ENCODE peak calls at places on chromosomes 4 and X, in six cellular contexts. One of them, this sample, is unnamed.

GRCh38 chr4:147828361-147828760 is 96.5 kb downstream of the ARHGAP10 start:
- DNase-seq in GM23248: peak; percentile 68
- DNase-seq in MM.1S: no peak
- DNase-seq in HCT116: no peak
- DNase-seq in GM23338: no peak
- DNase-seq in K562: no peak
- DNase-seq in this sample: no peak

GRCh38 chr4:16197842-16198241 is 28.4 kb downstream of the TAPT1 start:
- DNase-seq in HCT116: no peak
- DNase-seq in MM.1S: no peak
- DNase-seq in GM23248: peak; percentile 12
- DNase-seq in K562: no peak
- DNase-seq in GM23338: no peak
- DNase-seq in this sample: no peak

GRCh38 chr4:88569944-88570455 is 22.3 kb upstream of the HERC3 start:
- DNase-seq in GM23248: peak; percentile 36
- DNase-seq in GM23338: peak; percentile 38
- DNase-seq in K562: no peak
- DNase-seq in MM.1S: no peak
- DNase-seq in HCT116: no peak
- DNase-seq in this sample: no peak

GRCh38 chr4:100462206-100462605 is 55.6 kb downstream of the EMCN start:
- DNase-seq in HCT116: no peak
- DNase-seq in MM.1S: no peak
- DNase-seq in GM23248: peak; percentile 10
- DNase-seq in K562: no peak
- DNase-seq in GM23338: no peak
- DNase-seq in this sample: no peak

GRCh38 chr4:7717161-7717560 is 222.5 kb downstream of the AFAP1 start:
- DNase-seq in GM23338: no peak
- DNase-seq in MM.1S: no peak
- DNase-seq in GM23248: no peak
- DNase-seq in HCT116: no peak
- DNase-seq in K562: no peak
- DNase-seq in this sample: no peak

GRCh38 chr4:99537674-99538073 is 26.2 kb downstream of the TRMT10A start:
- DNase-seq in GM23248: no peak
- DNase-seq in MM.1S: no peak
- DNase-seq in K562: no peak
- DNase-seq in HCT116: no peak
- DNase-seq in GM23338: no peak
- DNase-seq in this sample: no peak

GRCh38 chrX:130994671-130995070 is 63.5 kb upstream of the ARHGAP36 start:
- DNase-seq in MM.1S: peak; percentile 43
- DNase-seq in HCT116: no peak
- DNase-seq in GM23338: peak; percentile 61
- DNase-seq in K562: peak; percentile 24
- DNase-seq in GM23248: peak; percentile 41
- DNase-seq in this sample: peak; percentile 3

GRCh38 chr4:94488667-94489066 is 36.9 kb downstream of the PDLIM5 start:
- DNase-seq in MM.1S: no peak
- DNase-seq in HCT116: no peak
- DNase-seq in K562: no peak
- DNase-seq in GM23248: peak; percentile 84
- DNase-seq in GM23338: no peak
- DNase-seq in this sample: peak; percentile 80

GRCh38 chrX:13389501-13389900 is 69.6 kb upstream of the ATXN3L start:
- DNase-seq in HCT116: no peak
- DNase-seq in K562: no peak
- DNase-seq in MM.1S: no peak
- DNase-seq in GM23248: no peak
- DNase-seq in GM23338: no peak
- DNase-seq in this sample: no peak

GRCh38 chr4:74531952-74532794 is 87.2 kb downstream of the AREG start:
- DNase-seq in HCT116: peak; percentile 92
- DNase-seq in MM.1S: peak; percentile 75
- DNase-seq in GM23338: peak; percentile 82
- DNase-seq in K562: peak; percentile 16
- DNase-seq in GM23248: peak; percentile 78
- DNase-seq in this sample: no peak

GRCh38 chrX:40111868-40112267 is 14.1 kb upstream of the BCOR start:
- DNase-seq in MM.1S: no peak
- DNase-seq in GM23248: no peak
- DNase-seq in HCT116: no peak
- DNase-seq in K562: no peak
- DNase-seq in GM23338: no peak
- DNase-seq in this sample: no peak

GRCh38 chrX:134025986-134026731 is 40.8 kb upstream of the GPC3 start:
- DNase-seq in HCT116: no peak
- DNase-seq in GM23248: no peak
- DNase-seq in K562: peak; percentile 8
- DNase-seq in GM23338: peak; percentile 63
- DNase-seq in MM.1S: no peak
- DNase-seq in this sample: no peak

GRCh38 chr4:118589471-118590055 is 95.6 kb upstream of the METTL14 start:
- DNase-seq in K562: no peak
- DNase-seq in GM23248: no peak
- DNase-seq in HCT116: no peak
- DNase-seq in GM23338: no peak
- DNase-seq in MM.1S: no peak
- DNase-seq in this sample: no peak

GRCh38 chr4:74755486-74755885 is 38.8 kb downstream of the BTC start:
- DNase-seq in GM23338: no peak
- DNase-seq in HCT116: no peak
- DNase-seq in GM23248: peak; percentile 4
- DNase-seq in K562: no peak
- DNase-seq in MM.1S: no peak
- DNase-seq in this sample: no peak

GRCh38 chr4:38275331-38275821 is 315.2 kb downstream of the PTTG2 start:
- DNase-seq in GM23248: no peak
- DNase-seq in HCT116: peak; percentile 37
- DNase-seq in K562: no peak
- DNase-seq in GM23338: no peak
- DNase-seq in MM.1S: peak; percentile 30
- DNase-seq in this sample: no peak

GRCh38 chr4:62344915-62345314 is 1144.8 kb downstream of the ADGRL3 start:
- DNase-seq in K562: no peak
- DNase-seq in GM23338: no peak
- DNase-seq in HCT116: no peak
- DNase-seq in GM23248: no peak
- DNase-seq in MM.1S: no peak
- DNase-seq in this sample: no peak

GRCh38 chr4:101355767-101356702 is 8.7 kb upstream of the PPP3CA start:
- DNase-seq in K562: no peak
- DNase-seq in GM23248: peak; percentile 85
- DNase-seq in GM23338: no peak
- DNase-seq in HCT116: peak; percentile 74
- DNase-seq in MM.1S: no peak
- DNase-seq in this sample: no peak

DNA sequence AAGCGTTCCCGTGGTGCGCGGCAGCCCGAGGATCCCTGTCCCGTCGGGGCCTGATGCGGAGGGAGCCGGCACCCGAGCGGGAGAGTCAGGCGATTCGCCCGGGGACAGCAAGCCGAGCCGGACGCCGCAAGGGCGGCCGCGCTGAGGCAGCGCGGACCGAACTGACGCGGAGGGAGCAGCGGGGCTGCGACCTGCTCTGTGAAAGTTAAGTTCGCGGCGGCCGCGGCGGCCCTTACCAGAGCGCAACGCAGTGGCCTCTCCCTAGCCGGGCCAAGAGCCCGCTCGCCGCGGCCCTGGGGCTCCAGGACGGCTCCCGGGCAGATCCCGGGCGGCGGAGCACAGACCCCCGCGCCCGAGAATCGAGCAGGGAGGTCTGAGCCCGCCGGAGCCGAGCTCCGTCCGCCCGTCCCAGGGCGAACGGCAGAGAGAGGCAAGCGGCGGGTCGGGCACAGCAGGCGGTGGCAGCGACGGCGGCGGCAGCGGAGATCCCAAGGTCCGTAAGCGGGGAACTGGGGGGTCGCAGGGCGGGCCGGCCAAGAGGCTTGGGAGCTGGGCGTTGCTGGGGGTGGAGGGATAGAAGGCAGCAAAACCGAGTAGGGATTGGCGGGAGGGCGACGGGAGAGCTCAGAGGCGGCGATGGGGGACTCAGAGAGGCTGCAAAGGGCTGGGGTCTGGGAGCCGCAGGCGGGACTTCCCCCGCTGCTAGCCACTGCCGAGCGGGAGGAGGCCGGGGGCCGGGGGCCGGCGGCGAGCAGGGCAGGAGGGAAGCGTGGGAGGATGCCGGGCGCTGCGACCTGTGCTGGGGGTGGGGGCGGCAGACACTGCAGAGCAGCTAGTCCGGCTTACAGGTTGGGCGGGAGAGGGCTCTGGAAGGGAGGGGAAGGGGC is 1.0 kb downstream of the GPR50 start:
- DNase-seq in GM23338: peak; percentile 61
- DNase-seq in HCT116: no peak
- DNase-seq in K562: no peak
- DNase-seq in GM23248: no peak
- DNase-seq in MM.1S: no peak
- DNase-seq in this sample: no peak
- TF ChIP-seq EZH2 in GM23338: no peak
- TF ChIP-seq EZH2 in HCT116: no peak
- TF ChIP-seq EZH2 in K562: no peak
- TF ChIP-seq EZH2 in GM23248: no peak
- TF ChIP-seq EZH2 in MM.1S: no peak
- TF ChIP-seq EZH2 in this sample: no peak

GRCh38 chrX:149937881-149938426 is 337 bp downstream of the EOLA2 start:
- DNase-seq in GM23338: peak; percentile 20
- DNase-seq in K562: no peak
- DNase-seq in MM.1S: peak; percentile 7
- DNase-seq in HCT116: no peak
- DNase-seq in GM23248: peak; percentile 43
- DNase-seq in this sample: no peak
- H3K4me3 ChIP-seq in GM23338: peak overlapping the region; percentile 68
- H3K4me3 ChIP-seq in K562: peak overlapping the region; percentile 95
- H3K4me3 ChIP-seq in MM.1S: peak overlapping the region; percentile 84
- H3K4me3 ChIP-seq in HCT116: peak overlapping the region; percentile 78
- H3K4me3 ChIP-seq in GM23248: peak overlapping the region; percentile 91
- H3K4me3 ChIP-seq in this sample: peak overlapping the region; percentile 79

GRCh38 chr4:150931005-150931404 is 84.1 kb downstream of the LRBA start:
- DNase-seq in HCT116: no peak
- DNase-seq in K562: no peak
- DNase-seq in GM23338: no peak
- DNase-seq in MM.1S: no peak
- DNase-seq in GM23248: no peak
- DNase-seq in this sample: no peak
- H3K27ac ChIP-seq in HCT116: no peak overlapping the region
- H3K27ac ChIP-seq in K562: no peak overlapping the region
- H3K27ac ChIP-seq in GM23338: no peak overlapping the region
- H3K27ac ChIP-seq in MM.1S: no peak overlapping the region
- H3K27ac ChIP-seq in GM23248: no peak overlapping the region
- H3K27ac ChIP-seq in this sample: no peak overlapping the region

DNA sequence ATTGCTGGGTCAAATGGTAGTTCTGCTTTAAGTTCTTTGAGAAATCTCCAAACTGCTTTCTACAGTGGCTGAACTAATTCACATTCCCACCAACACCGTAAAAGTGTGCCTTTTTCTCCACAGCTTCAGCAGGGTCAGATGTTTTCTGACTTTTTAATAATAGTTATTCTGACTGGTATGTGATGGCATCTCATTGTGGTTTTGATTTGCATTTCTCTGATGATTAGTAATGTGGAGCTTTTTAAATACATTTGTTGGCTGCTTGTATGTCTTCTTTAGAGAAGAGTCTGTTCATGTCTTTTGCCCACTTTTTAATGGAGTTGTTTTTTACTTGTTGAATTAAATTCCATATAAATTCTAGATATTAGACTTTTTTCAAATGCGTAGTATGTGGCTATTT is 257.5 kb upstream of the ANKRD50 start:
- DNase-seq in HCT116: no peak
- DNase-seq in GM23338: no peak
- DNase-seq in MM.1S: no peak
- DNase-seq in GM23248: peak; percentile 73
- DNase-seq in K562: no peak
- DNase-seq in this sample: no peak
- TF ChIP-seq EZH2 in HCT116: no peak
- TF ChIP-seq EZH2 in GM23338: no peak
- TF ChIP-seq EZH2 in MM.1S: no peak
- TF ChIP-seq EZH2 in GM23248: no peak
- TF ChIP-seq EZH2 in K562: no peak
- TF ChIP-seq EZH2 in this sample: no peak

DNA sequence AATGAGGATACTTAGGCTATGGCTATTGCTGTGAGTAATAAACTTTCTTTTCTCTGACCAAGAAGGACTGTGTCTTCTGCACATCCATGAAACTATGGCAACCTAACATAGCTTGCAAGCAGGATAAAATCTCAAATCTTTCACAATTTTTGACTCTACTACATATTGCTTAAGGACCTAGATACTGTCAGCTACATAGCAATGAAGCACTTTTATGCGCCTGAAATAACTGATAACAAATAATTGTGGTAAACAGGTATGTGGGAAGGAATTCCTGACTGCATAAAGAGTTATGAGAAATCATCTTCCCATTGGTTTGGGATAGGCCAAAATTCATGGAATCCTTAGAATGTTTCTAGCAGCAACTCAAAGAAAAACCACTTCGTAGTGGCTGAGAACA is 41.2 kb upstream of the PDGFC start:
- DNase-seq in MM.1S: no peak
- DNase-seq in GM23248: peak; percentile 69
- DNase-seq in K562: no peak
- DNase-seq in HCT116: no peak
- DNase-seq in GM23338: no peak
- DNase-seq in this sample: no peak
- H3K4me3 ChIP-seq in MM.1S: no peak overlapping the region
- H3K4me3 ChIP-seq in GM23248: no peak overlapping the region
- H3K4me3 ChIP-seq in K562: no peak overlapping the region
- H3K4me3 ChIP-seq in HCT116: no peak overlapping the region
- H3K4me3 ChIP-seq in GM23338: no peak overlapping the region
- H3K4me3 ChIP-seq in this sample: no peak overlapping the region

GRCh38 chr4:42329421-42329820 is 67.9 kb upstream of the SHISA3 start:
- DNase-seq in MM.1S: no peak
- DNase-seq in HCT116: no peak
- DNase-seq in GM23248: no peak
- DNase-seq in K562: no peak
- DNase-seq in GM23338: no peak
- DNase-seq in this sample: no peak

GRCh38 chr4:42331914-42332368 is 65.3 kb upstream of the SHISA3 start:
- DNase-seq in MM.1S: no peak
- DNase-seq in K562: no peak
- DNase-seq in GM23248: peak; percentile 1
- DNase-seq in GM23338: no peak
- DNase-seq in HCT116: peak; percentile 24
- DNase-seq in this sample: no peak

GRCh38 chr4:42328978-42329377 is 68.3 kb upstream of the SHISA3 start:
- DNase-seq in GM23338: no peak
- DNase-seq in MM.1S: no peak
- DNase-seq in HCT116: no peak
- DNase-seq in K562: no peak
- DNase-seq in GM23248: no peak
- DNase-seq in this sample: no peak

GRCh38 chr4:42331040-42331439 is 66.2 kb upstream of the SHISA3 start:
- DNase-seq in GM23338: no peak
- DNase-seq in K562: no peak
- DNase-seq in GM23248: no peak
- DNase-seq in MM.1S: no peak
- DNase-seq in HCT116: no peak
- DNase-seq in this sample: no peak

DNA sequence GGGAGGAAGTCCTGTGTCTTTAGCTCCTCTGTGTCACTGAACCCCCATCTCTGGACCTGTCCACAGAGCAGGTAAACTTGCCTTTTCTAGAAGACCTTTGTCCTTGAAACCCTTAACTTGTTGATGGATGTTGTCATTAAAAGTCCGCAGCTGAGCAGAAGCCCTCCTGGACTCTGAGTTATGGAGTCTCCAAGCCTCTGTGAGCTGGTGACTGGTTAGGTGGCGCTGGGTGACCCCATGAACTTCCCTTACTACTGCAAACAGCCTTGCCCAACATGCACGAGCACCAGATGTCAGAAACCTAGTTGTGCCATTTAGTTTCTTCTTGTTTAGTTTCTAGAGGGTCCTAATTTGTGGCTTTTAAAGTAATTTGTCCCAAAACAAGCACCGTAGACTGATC is 67.0 kb upstream of the SHISA3 start:
- DNase-seq in MM.1S: no peak
- DNase-seq in HCT116: no peak
- DNase-seq in GM23248: no peak
- DNase-seq in GM23338: no peak
- DNase-seq in K562: no peak
- DNase-seq in this sample: no peak
- H3K27ac ChIP-seq in MM.1S: no peak overlapping the region
- H3K27ac ChIP-seq in HCT116: no peak overlapping the region
- H3K27ac ChIP-seq in GM23248: no peak overlapping the region
- H3K27ac ChIP-seq in GM23338: no peak overlapping the region
- H3K27ac ChIP-seq in K562: no peak overlapping the region
- H3K27ac ChIP-seq in this sample: no peak overlapping the region

This sample was measured in SK-N-MC.